ENCODE peak calls at places on chromosomes 5 and 9, in six cellular contexts. C, B, Q, X, E and D are unnamed samples.
A peak's percentile ranks its signal among the peaks of the same experiment; 100 is the strongest.

GRCh38 chr5:180034564-180034963 is 37.0 kb downstream of the RNF130 start:
- DNase-seq in C (no peak), X (peak; percentile 63), B (no peak), Q (peak; percentile 63), E (no peak), D (no peak)

GRCh38 chr9:16718952-16719351 is 151.5 kb downstream of the BNC2 start:
- DNase-seq in E (no peak), C (no peak), B (no peak), X (peak; percentile 39), Q (no peak), D (no peak)

GRCh38 chr5:131393498-131393968 is 129.7 kb downstream of the CDC42SE2 start:
- DNase-seq in Q (no peak), B (no peak), C (no peak), X (no peak), E (no peak), D (no peak)

GRCh38 chr5:158881076-158881880 is 218.4 kb downstream of the EBF1 start:
- DNase-seq in E (no peak), Q (peak; percentile 16), X (no peak), C (no peak), B (no peak), D (no peak)

GRCh38 chr5:62779010-62779422 is 200.4 kb downstream of the LRRC70 start:
- DNase-seq in X (peak; percentile 60), B (peak; percentile 48), C (peak; percentile 41), E (peak; percentile 9), Q (peak; percentile 66), D (no peak)

GRCh38 chr9:8766096-8766495 is 966.5 kb upstream of the DMAC1 start:
- DNase-seq in E (no peak), X (no peak), B (no peak), C (no peak), Q (no peak), D (no peak)

GRCh38 chr5:159965031-159965837 is 43.7 kb upstream of the TTC1 start:
- DNase-seq in Q (peak; percentile 63), X (peak; percentile 57), C (peak; percentile 80), E (peak; percentile 9), B (no peak), D (peak; percentile 85)

GRCh38 chr9:69134412-69134811 is 39.7 kb upstream of the TJP2 start:
- DNase-seq in X (no peak), C (peak; percentile 22), B (no peak), E (no peak), Q (no peak), D (no peak)

GRCh38 chr9:106482733-106483132 is 380.2 kb upstream of the ZNF462 start:
- DNase-seq in Q (peak; percentile 30), X (no peak), C (no peak), E (no peak), B (no peak), D (no peak)

GRCh38 chr5:159061186-159061796 is 38.4 kb downstream of the EBF1 start:
- DNase-seq in E (no peak), Q (peak; percentile 72), X (peak; percentile 78), B (peak; percentile 57), C (no peak), D (no peak)

GRCh38 chr5:76106149-76106548 is 23.0 kb downstream of the SV2C start:
- DNase-seq in B (no peak), X (no peak), C (no peak), E (no peak), Q (no peak), D (no peak)

GRCh38 chr5:76114192-76114795 is 31.1 kb downstream of the SV2C start:
- DNase-seq in B (peak; percentile 46), X (no peak), E (no peak), Q (no peak), C (no peak), D (no peak)

GRCh38 chr5:76113103-76113502 is 29.9 kb downstream of the SV2C start:
- DNase-seq in X (no peak), E (no peak), C (no peak), B (no peak), Q (no peak), D (no peak)

DNA sequence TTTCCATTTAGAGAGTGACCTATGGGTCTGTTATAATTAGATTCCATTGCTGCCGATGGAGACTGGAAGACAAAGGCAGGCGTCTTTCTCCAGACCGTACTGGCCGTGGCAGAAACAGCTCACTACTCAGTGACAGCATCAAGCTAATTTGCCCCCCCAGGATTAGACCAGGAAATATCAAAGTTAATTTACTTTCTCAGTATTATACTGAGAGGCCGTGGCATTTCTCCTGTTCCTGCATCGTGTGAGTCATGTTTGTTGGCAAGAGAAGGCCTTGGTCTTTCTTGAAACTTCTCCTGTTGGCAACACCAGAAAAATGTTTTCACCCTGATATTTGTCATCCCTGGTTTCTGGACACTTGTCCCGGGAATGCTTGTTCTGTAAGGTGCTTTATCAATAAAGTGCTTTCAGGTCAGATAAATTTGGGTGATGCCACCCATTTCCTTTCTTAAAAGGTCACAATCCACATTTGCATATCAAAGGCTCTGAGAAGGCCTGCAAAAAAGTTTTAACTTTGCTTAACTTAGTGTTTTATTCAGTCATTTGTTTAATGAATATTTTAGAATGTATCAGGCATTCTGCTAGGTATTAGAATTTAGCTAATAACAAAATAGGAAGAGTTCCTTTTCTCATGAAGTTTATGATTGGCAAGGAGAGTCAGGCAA is 28.5 kb downstream of the SV2C start:
- DNase-seq in Q (no peak), C (no peak), B (no peak), E (no peak), X (no peak), D (no peak)
- H4K91ac ChIP-seq in Q (no peak overlapping the region), C (no peak overlapping the region), B (no peak overlapping the region), E (no peak overlapping the region), X (no peak overlapping the region), D (no peak overlapping the region)

DNA sequence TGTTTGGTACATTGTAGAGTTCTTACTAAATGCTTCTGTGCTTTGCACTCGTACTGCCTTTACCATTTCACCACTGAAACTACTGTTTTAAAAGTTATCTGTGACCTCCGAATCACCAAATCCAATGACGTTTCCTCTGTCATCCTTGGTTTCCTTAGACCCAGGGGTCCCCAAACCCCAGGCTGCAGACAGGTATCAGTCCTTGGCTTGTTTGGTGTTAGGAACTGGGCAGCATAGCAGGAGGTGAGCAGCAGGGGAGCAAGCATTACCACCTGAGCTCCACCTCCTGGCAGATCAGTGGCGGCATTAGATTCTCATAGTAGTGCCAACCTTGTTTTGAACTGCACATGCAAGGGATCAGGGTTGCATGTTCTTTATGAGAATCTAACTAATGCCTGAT is 26.8 kb upstream of the APC start:
- DNase-seq in Q (no peak), X (no peak), E (no peak), B (no peak), C (no peak), D (no peak)
- H2BK5ac ChIP-seq in Q (no peak overlapping the region), X (no peak overlapping the region), E (no peak overlapping the region), B (no peak overlapping the region), C (no peak overlapping the region), D (no peak overlapping the region)

DNA sequence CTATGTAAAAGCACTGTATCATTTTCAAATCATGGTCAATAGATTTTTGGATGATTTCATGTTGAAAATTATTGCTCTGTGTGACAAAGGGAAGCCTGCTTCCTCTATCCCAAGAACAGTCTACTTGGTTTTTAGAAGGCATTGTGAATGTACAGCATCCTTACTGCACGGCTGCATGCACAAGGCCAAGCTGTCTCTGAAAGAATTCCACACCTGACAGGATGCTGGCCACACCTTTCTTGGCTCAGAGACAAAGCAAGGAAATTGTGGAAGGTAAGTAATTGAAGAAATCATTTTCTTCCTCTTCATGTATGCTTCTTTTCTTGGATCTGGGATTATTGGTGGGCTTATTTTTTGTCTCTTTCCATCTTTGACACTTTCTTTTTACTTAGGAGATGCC is 53.7 kb upstream of the VCAN start:
- DNase-seq in B (no peak), X (no peak), E (no peak), Q (no peak), C (no peak), D (no peak)
- H4K91ac ChIP-seq in B (no peak overlapping the region), X (no peak overlapping the region), E (no peak overlapping the region), Q (no peak overlapping the region), C (no peak overlapping the region), D (no peak overlapping the region)

DNA sequence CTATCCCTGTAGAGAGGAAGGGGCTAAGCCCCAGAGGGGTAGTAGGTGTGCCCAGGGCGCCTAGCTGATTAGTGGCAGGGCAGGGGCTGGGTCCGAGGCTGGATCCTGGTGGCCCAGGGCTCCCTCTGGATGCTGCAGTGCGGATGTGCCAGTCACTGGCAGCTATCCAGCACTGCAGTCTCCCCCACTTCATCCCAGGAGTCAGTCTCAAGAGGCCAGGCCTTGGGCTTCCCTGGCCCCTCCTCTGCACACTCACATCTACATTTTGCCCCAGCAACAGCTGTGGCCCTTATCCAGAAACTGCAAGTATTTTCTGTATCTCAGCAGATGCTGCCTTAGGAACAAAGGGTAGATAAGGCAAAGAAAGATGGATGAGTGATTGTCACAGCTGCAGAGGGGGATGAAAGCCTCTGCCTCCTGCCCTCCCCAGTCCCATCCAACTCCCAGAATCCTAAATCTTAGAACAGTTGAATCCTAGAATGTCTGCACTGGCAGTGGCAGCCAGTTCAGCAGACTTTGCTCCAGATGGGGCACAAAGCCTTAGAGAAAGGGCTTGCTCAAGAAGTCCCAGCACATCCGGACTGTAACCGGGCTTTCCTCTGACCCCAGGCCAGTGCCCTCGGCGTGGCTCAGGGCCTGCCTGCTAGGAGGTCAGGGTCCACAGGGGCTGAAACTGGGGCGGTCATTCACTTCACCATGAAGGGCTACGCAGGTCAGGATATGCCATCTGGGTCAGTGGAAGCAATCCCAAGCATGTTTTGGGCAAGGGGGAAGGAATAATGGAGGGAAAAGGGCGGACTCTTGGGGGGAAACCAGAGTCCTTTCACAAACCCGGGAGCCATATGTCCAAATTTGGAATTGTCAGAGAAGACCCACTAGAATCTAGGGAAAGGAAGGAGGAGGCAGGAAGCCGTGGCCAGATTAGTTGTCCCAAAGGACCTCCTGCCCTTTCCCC is 1.5 kb downstream of the ANXA6 start:
- DNase-seq in X (peak; percentile 68), Q (peak; percentile 71), C (no peak), B (no peak), E (no peak), D (no peak)
- H2BK5ac ChIP-seq in X (peak overlapping the region; percentile 78), Q (no peak overlapping the region), C (no peak overlapping the region), B (no peak overlapping the region), E (no peak overlapping the region), D (no peak overlapping the region)

GRCh38 chr5:37709020-37709419 is 130.8 kb downstream of the GDNF start:
- DNase-seq in X (no peak), B (no peak), Q (no peak), E (no peak), C (no peak), D (no peak)

GRCh38 chr5:37701868-37702267 is 138.0 kb downstream of the GDNF start:
- DNase-seq in B (no peak), X (no peak), Q (no peak), E (no peak), C (no peak), D (no peak)

GRCh38 chr5:37704406-37704805 is 135.4 kb downstream of the GDNF start:
- DNase-seq in E (no peak), Q (no peak), X (no peak), C (no peak), B (no peak), D (no peak)

DNA sequence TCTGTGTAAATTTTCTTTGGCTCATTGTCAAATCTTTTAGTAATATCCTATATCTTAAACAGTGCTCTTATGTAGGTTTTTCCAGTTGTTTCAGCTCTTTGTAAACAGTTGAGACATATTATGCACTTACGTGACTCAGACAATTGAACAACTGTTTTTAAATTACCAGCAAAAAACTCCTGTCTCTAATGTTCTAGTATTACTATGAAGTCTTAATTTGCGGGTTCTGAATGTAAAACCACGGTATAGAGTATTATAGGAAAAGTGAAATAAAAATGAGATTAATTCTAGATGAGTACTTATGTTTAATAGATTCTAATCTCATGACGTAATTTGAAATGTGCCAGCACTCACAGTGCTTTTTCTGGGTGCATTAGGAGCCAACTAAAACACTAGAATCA is 136.0 kb downstream of the GDNF start:
- DNase-seq in C (no peak), X (peak; percentile 78), E (no peak), B (no peak), Q (peak; percentile 48), D (no peak)
- H4K91ac ChIP-seq in C (no peak overlapping the region), X (no peak overlapping the region), E (no peak overlapping the region), B (no peak overlapping the region), Q (no peak overlapping the region), D (no peak overlapping the region)